ENCODE peak calls at places on chromosomes 13 and 19, in five cellular contexts. G, K, A, B and H are unnamed samples.

GRCh38 chr19:12723383-12723642 is 419 bp downstream of the TNPO2 start:
- DNase-seq in B (no peak), A (no peak), K (no peak), G (no peak), H (no peak)

GRCh38 chr13:50082426-50083283 is 67.4 kb downstream of the KCNRG start:
- DNase-seq in A (peak), B (peak), K (peak), G (peak), H (no peak)

GRCh38 chr13:46295531-46296464 is 84.1 kb downstream of the LRRC63 start:
- DNase-seq in A (no peak), K (peak), B (peak), G (peak), H (no peak)

GRCh38 chr19:39498262-39499081 is at the start of gene DLL3:
- DNase-seq in A (no peak), B (no peak), K (peak), G (peak), H (no peak)

GRCh38 chr19:32631381-32631780 is 43.6 kb downstream of the ANKRD27 start:
- DNase-seq in B (no peak), K (no peak), G (no peak), A (no peak), H (no peak)

GRCh38 chr13:30179547-30180256 is 127.6 kb downstream of the KATNAL1 start:
- DNase-seq in K (no peak), G (no peak), A (no peak), B (no peak), H (no peak)

GRCh38 chr13:40445557-40445990 is 220.9 kb downstream of the FOXO1 start:
- DNase-seq in K (no peak), G (no peak), B (no peak), A (no peak), H (peak)

GRCh38 chr13:81990652-81991051 is 1649.7 kb upstream of the SPRY2 start:
- DNase-seq in B (no peak), G (no peak), A (no peak), K (no peak), H (no peak)

GRCh38 chr13:46267166-46267565 is 55.4 kb downstream of the LRRC63 start:
- DNase-seq in G (no peak), A (no peak), K (no peak), B (no peak), H (no peak)

GRCh38 chr19:51702754-51703654 is 9.9 kb downstream of the SPACA6 start:
- DNase-seq in B (no peak), K (no peak), G (no peak), A (no peak), H (no peak)

GRCh38 chr13:72456486-72456885 is 270.9 kb downstream of the MZT1 start:
- DNase-seq in A (no peak), K (no peak), B (no peak), G (no peak), H (no peak)

GRCh38 chr19:28563964-28564914 is 648.7 kb downstream of the UQCRFS1 start:
- DNase-seq in G (no peak), K (no peak), B (no peak), A (no peak), H (no peak)

GRCh38 chr19:11849264-11849615 is 714 bp downstream of the ZNF439 start:
- DNase-seq in K (no peak), B (no peak), G (no peak), A (no peak), H (no peak)

GRCh38 chr19:55390461-55390880 is 4.7 kb downstream of the RPL28 start:
- DNase-seq in G (no peak), K (no peak), A (no peak), B (no peak), H (no peak)

GRCh38 chr19:12482505-12482886 is 2.1 kb downstream of the ZNF709 start:
- DNase-seq in A (no peak), K (no peak), G (no peak), B (no peak), H (no peak)

GRCh38 chr13:31929031-31929770 is 102.4 kb upstream of the FRY start:
- DNase-seq in K (no peak), B (no peak), G (no peak), A (no peak), H (no peak)

GRCh38 chr13:44311011-44311481 is 62.6 kb upstream of the SERP2 start:
- DNase-seq in G (no peak), B (no peak), K (no peak), A (no peak), H (no peak)

GRCh38 chr13:39540929-39541605 is 61.9 kb downstream of the LHFPL6 start:
- DNase-seq in B (no peak), G (no peak), A (no peak), K (no peak), H (no peak)

GRCh38 chr19:51571599-51571998 is 516 bp downstream of the ZNF175 start:
- DNase-seq in K (no peak), A (no peak), G (no peak), B (no peak), H (no peak)

GRCh38 chr13:94858856-94859811 is 146.8 kb upstream of the SOX21 start:
- DNase-seq in G (no peak), B (no peak), K (no peak), A (no peak), H (no peak)